ENCODE peak calls at places on chromosomes 2 and 18, in four cellular contexts. D, E, V and S are unnamed samples.

GRCh38 chr18:69400253-69400975 is at the start of gene DOK6:
- DNase-seq in D (peak), V (peak), E (peak), S (no peak)

GRCh38 chr2:70011786-70012185 is 50.4 kb upstream of the ASPRV1 start:
- DNase-seq in V (no peak), D (no peak), E (no peak), S (no peak)

GRCh38 chr2:164706522-164706921 is 85.2 kb upstream of the GRB14 start:
- DNase-seq in E (no peak), V (peak), D (no peak), S (peak)

GRCh38 chr2:72037322-72037721 is 110.3 kb downstream of the CYP26B1 start:
- DNase-seq in D (no peak), E (peak), V (peak), S (no peak)

GRCh38 chr2:78766459-78766858 is 259.0 kb upstream of the REG3G start:
- DNase-seq in V (no peak), D (no peak), E (no peak), S (no peak)

GRCh38 chr2:138500592-138501426 is 761 bp upstream of the SPOPL start:
- DNase-seq in V (no peak), D (no peak), E (no peak), S (no peak)

GRCh38 chr2:59449264-59449663 is 1104.2 kb downstream of the BCL11A start:
- DNase-seq in E (no peak), V (peak), D (no peak), S (no peak)

GRCh38 chr2:174603280-174603679 is 5.7 kb upstream of the WIPF1 start:
- DNase-seq in D (no peak), V (peak), E (no peak), S (peak)

GRCh38 chr2:158953926-158954763 is 14.3 kb upstream of the TANC1 start:
- DNase-seq in V (peak), E (peak), D (no peak), S (peak)

GRCh38 chr2:187879491-187879890 is 325.3 kb upstream of the TFPI start:
- DNase-seq in D (no peak), E (no peak), V (no peak), S (no peak)

GRCh38 chr18:23336072-23336471 is 117.0 kb upstream of the RIOK3 start:
- DNase-seq in E (no peak), D (no peak), V (peak), S (no peak)

GRCh38 chr18:8536226-8536625 is 73.0 kb upstream of the RAB12 start:
- DNase-seq in D (no peak), V (peak), E (peak), S (no peak)

GRCh38 chr2:18214936-18215335 is 336.5 kb downstream of the KCNS3 start:
- DNase-seq in D (no peak), V (peak), E (no peak), S (peak)

GRCh38 chr2:207334309-207334630 is 168.5 kb upstream of the KLF7 start:
- DNase-seq in E (no peak), D (no peak), V (no peak), S (no peak)

GRCh38 chr2:7627587-7627986 is 710.4 kb downstream of the RNF144A start:
- DNase-seq in E (no peak), D (no peak), V (peak), S (peak)

GRCh38 chr2:85162746-85163301 is 29.6 kb downstream of the TCF7L1 start:
- DNase-seq in E (no peak), D (no peak), V (no peak), S (no peak)

GRCh38 chr2:164456599-164456998 is 164.7 kb downstream of the GRB14 start:
- DNase-seq in D (no peak), V (no peak), E (no peak), S (no peak)

GRCh38 chr2:219281588-219281987 is 2.4 kb downstream of the DNAJB2 start:
- DNase-seq in V (no peak), E (peak), D (no peak), S (no peak)

GRCh38 chr2:63053235-63053888 is 2.7 kb downstream of the OTX1 start:
- DNase-seq in E (no peak), D (no peak), V (no peak), S (no peak)